ENCODE peak calls at places on chromosomes 7 and 10, in four cellular contexts. X is A549, Y is IMR-90, H is K562. C is an unnamed sample.
A peak's percentile ranks its signal among the peaks of the same experiment; 100 is the strongest.

GRCh38 chr10:59360605-59361515 is 1.5 kb downstream of the FAM13C start:
- DNase-seq in X (no peak), Y (no peak), H (no peak), C (no peak)

GRCh38 chr7:141185369-141185967 is 111.6 kb downstream of the TMEM178B start:
- DNase-seq in X (no peak), Y (no peak), H (no peak), C (no peak)

GRCh38 chr7:10128748-10129147 is 844.9 kb upstream of the PHF14 start:
- DNase-seq in X (no peak), Y (no peak), H (no peak), C (no peak)

GRCh38 chr10:128064615-128065580 is 61.3 kb downstream of the MKI67 start:
- DNase-seq in X (no peak), Y (peak; percentile 49), H (no peak), C (peak; percentile 80)

GRCh38 chr10:48509974-48510692 is 94.7 kb downstream of the ARHGAP22 start:
- DNase-seq in X (peak; percentile 21), Y (no peak), H (peak; percentile 55), C (no peak)

GRCh38 chr7:26723140-26723539 is 141.2 kb downstream of the SKAP2 start:
- DNase-seq in X (no peak), Y (no peak), H (no peak), C (no peak)

GRCh38 chr7:20199015-20199737 is 18.0 kb downstream of the MACC1 start:
- DNase-seq in X (no peak), Y (peak; percentile 87), H (peak; percentile 23), C (peak; percentile 94)

GRCh38 chr7:85413718-85414117 is 226.9 kb upstream of the SEMA3D start:
- DNase-seq in X (no peak), Y (no peak), H (no peak), C (no peak)

GRCh38 chr7:143381427-143382125 is 431 bp downstream of the ZYX start:
- DNase-seq in X (no peak), Y (peak; percentile 79), H (no peak), C (no peak)

GRCh38 chr7:930975-931758 is 23.3 kb downstream of the ADAP1 start:
- DNase-seq in X (no peak), Y (no peak), H (no peak), C (no peak)

GRCh38 chr10:7410800-7411670 is at the start of gene SFMBT2:
- DNase-seq in X (peak; percentile 75), Y (peak; percentile 49), H (peak; percentile 83), C (no peak)

GRCh38 chr10:122116331-122116730 is 127.4 kb downstream of the TACC2 start:
- DNase-seq in X (no peak), Y (peak; percentile 96), H (no peak), C (no peak)

GRCh38 chr7:138900040-138900828 is 81.0 kb downstream of the KIAA1549 start:
- DNase-seq in X (no peak), Y (peak; percentile 65), H (no peak), C (no peak)

GRCh38 chr10:6047847-6048246 is 14.3 kb downstream of the IL2RA start:
- DNase-seq in X (no peak), Y (no peak), H (no peak), C (no peak)

GRCh38 chr7:10908600-10908999 is 65.1 kb upstream of the PHF14 start:
- DNase-seq in X (no peak), Y (no peak), H (no peak), C (no peak)

GRCh38 chr7:12570529-12571461 is at the start of gene SCIN:
- DNase-seq in X (peak; percentile 46), Y (no peak), H (no peak), C (no peak)

GRCh38 chr7:44977304-44977858 is 1.4 kb downstream of the MYO1G start:
- DNase-seq in X (no peak), Y (no peak), H (peak; percentile 46), C (no peak)

GRCh38 chr7:85595639-85596268 is 408.9 kb upstream of the SEMA3D start:
- DNase-seq in X (no peak), Y (peak; percentile 75), H (no peak), C (no peak)

GRCh38 chr10:115921795-115922194 is 351.2 kb downstream of the GFRA1 start:
- DNase-seq in X (no peak), Y (peak; percentile 19), H (no peak), C (no peak)

DNA sequence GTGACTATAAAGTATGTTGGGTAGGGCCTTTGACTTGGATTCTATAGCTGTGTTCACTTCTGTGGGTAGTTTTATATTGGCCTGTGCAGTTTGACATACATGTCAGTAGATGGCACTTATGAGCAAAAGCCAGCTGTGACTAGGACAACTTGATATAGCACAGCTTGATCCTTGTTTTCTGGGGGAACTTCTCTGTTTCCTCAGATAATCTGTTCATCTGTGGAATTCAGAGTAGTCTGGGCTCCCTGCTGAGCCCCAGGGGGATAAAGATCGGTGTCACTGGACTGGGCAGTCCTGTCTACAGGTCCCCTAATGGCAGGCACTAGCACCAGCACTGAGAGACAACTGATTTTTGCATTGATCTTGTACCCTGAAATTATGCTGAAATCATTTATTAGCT is 25.4 kb downstream of the CYP2C9 start:
- DNase-seq in X (peak; percentile 19), Y (peak; percentile 13), H (no peak), C (no peak)
- TF ChIP-seq ELK1 in X (no peak), Y (no peak), H (no peak), C (no peak)

GRCh38 chr10:78901694-78902093 is 167.1 kb upstream of the ZMIZ1 start:
- DNase-seq in X (no peak), Y (no peak), H (no peak), C (no peak)

GRCh38 chr10:78899098-78899754 is 169.5 kb upstream of the ZMIZ1 start:
- DNase-seq in X (no peak), Y (no peak), H (no peak), C (no peak)

GRCh38 chr10:78898341-78899097 is 170.2 kb upstream of the ZMIZ1 start:
- DNase-seq in X (no peak), Y (no peak), H (no peak), C (no peak)

GRCh38 chr10:78900715-78901430 is 167.9 kb upstream of the ZMIZ1 start:
- DNase-seq in X (no peak), Y (no peak), H (no peak), C (no peak)

DNA sequence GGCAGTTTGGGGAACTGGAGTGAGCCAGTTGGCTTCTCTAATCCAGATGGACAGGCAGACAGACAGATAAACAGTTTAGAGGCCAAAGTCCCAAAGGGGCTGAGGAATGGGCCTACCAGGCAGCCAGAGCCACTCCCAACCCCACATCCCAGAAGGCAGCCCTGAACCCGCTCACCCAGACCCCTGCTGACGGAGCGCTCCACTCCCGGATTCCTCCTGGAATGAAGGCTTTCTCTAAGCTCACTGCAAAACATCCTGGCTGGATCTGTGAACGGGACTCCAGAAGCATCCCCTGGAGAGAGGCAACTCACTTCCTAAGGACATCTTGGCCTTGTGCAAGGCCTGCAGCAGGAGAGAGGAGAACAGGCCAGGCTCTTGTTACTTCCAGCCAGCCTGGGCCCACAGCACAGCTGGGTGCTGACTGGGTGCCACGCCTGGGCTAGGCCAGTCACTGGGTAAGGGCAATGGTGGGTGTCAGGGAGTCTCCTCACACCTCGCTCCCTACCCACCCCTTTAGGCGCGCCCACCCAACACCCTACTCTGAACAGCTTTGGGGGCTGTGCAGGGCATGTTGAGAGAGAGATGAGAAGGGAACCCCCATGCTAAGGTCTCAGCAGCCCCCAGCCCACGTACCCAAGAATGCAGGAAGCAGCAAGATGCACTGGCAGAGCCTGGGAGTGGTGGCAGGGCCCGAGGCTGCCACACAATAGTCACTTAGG is 168.6 kb upstream of the ZMIZ1 start:
- DNase-seq in X (no peak), Y (no peak), H (no peak), C (no peak)
- TF ChIP-seq ELK1 in X (no peak), Y (no peak), H (no peak), C (no peak)

GRCh38 chr7:38229386-38229785 is 44.0 kb downstream of the TARP start:
- DNase-seq in X (no peak), Y (peak; percentile 62), H (no peak), C (no peak)
- TF ChIP-seq ELK1 in X (no peak), Y (no peak), H (no peak), C (no peak)

DNA sequence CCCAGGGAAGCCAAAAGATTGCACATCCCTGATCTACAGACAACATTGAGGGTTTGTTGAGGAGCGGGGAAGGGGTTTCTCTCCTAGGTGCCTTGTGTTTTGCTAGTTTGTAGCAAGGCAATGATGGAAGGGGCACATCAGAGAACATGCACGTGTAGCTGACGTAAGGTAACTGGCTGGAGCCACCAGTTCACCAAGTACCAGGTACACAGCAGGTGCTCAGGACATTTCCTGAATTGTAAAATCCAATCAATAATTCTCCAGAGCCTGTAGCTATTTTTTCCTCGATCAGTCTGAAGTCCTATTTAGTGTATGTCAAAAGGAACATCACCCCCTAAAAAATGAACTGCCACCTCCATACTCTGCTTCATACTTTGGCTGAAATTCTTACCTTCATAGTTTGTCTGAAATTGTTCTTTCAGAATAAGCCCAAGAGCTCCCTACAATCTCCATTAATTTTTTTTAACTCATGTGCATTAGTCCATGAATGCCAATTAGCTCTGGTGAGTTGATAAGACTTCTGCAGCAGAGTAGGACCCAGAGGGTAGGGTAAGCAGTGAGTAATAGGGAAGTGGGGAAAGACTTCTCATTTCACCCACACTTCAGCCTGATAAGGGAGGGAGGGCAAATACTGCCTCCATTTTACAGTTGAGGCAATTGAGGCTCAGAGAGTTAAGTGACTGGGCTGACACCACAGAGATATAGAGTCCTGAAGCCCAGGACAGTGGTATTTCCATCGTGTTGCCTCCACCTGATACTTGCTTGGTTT is 36.0 kb upstream of the SLC26A3 start:
- DNase-seq in X (no peak), Y (no peak), H (no peak), C (no peak)
- TF ChIP-seq ELK1 in X (no peak), Y (no peak), H (no peak), C (no peak)

C was measured in GM12878.